ENCODE peak calls at places on chromosomes 7 and 10, in eight cellular contexts. W is anterior cingulate cortex, Z is HT1080, V is prostate gland, A is coronary artery, G is adrenal gland, O is sciatic nerve, T is body of pancreas. U is an unnamed sample.

GRCh38 chr7:73828107-73828803 is 2.5 kb upstream of the CLDN4 start:
- DNase-seq in Z (peak), A (no peak), O (no peak), T (no peak), G (peak), V (peak), W (no peak), U (no peak)

GRCh38 chr10:73096041-73096451 is 620 bp downstream of the P4HA1 start:
- DNase-seq in G (peak), V (peak), Z (peak), O (peak), A (peak), W (no peak), T (peak), U (peak)

GRCh38 chr10:103660364-103661197 is 167.1 kb downstream of the NEURL1 start:
- DNase-seq in A (no peak), W (no peak), V (peak), Z (no peak), O (no peak), T (peak), G (peak), U (peak)

GRCh38 chr7:69762821-69763352 is 164.6 kb downstream of the AUTS2 start:
- DNase-seq in T (no peak), A (no peak), O (no peak), Z (no peak), W (no peak), G (no peak), V (no peak), U (no peak)

GRCh38 chr10:35042783-35043182 is 47.4 kb downstream of the CUL2 start:
- DNase-seq in V (no peak), Z (no peak), T (no peak), W (no peak), O (no peak), G (no peak), A (no peak), U (no peak)

GRCh38 chr7:30306977-30307376 is 22.6 kb downstream of the ZNRF2 start:
- DNase-seq in G (no peak), T (no peak), Z (no peak), W (no peak), A (no peak), V (no peak), O (no peak), U (no peak)

GRCh38 chr10:13729959-13730358 is 143.2 kb downstream of the PRPF18 start:
- DNase-seq in Z (no peak), V (no peak), G (no peak), O (peak), A (no peak), W (no peak), T (no peak), U (no peak)

GRCh38 chr10:49532461-49532860 is 6.5 kb downstream of the ERCC6 start:
- DNase-seq in O (no peak), A (no peak), Z (no peak), W (no peak), V (no peak), G (no peak), T (no peak), U (no peak)

GRCh38 chr10:78516236-78516635 is 482.6 kb downstream of the RPS24 start:
- DNase-seq in W (no peak), G (no peak), A (peak), V (no peak), O (no peak), T (no peak), Z (no peak), U (no peak)

GRCh38 chr7:4801839-4802231 is 26.4 kb downstream of the AP5Z1 start:
- DNase-seq in V (no peak), W (no peak), T (no peak), A (no peak), G (no peak), Z (no peak), O (no peak), U (no peak)

GRCh38 chr7:99469381-99470065 is 3.2 kb upstream of the ZNF789 start:
- DNase-seq in O (no peak), G (no peak), T (no peak), Z (peak), V (no peak), W (no peak), A (no peak), U (no peak)

GRCh38 chr10:95414844-95415545 is 124.2 kb upstream of the PDLIM1 start:
- DNase-seq in A (no peak), V (no peak), T (no peak), W (no peak), Z (no peak), O (no peak), G (no peak), U (no peak)